ENCODE peak calls at places on chromosomes 3 and 15, in six cellular contexts. I, T, Z, N, Q and E are unnamed samples.

GRCh38 chr3:171736556-171736955 is 73.7 kb downstream of the PLD1 start:
- DNase-seq in I (no peak), T (no peak), Z (no peak), N (no peak), Q (no peak), E (no peak)

GRCh38 chr3:54670269-54671000 is 257.4 kb downstream of the LRTM1 start:
- DNase-seq in I (no peak), T (no peak), Z (no peak), N (no peak), Q (no peak), E (no peak)

GRCh38 chr3:113097821-113098516 is 107.2 kb downstream of the GTPBP8 start:
- DNase-seq in I (no peak), T (no peak), Z (no peak), N (no peak), Q (no peak), E (no peak)

GRCh38 chr3:52967398-52967797 is 70.0 kb upstream of the STIMATE start:
- DNase-seq in I (no peak), T (no peak), Z (no peak), N (no peak), Q (no peak), E (no peak)

GRCh38 chr15:57503051-57503702 is 88.5 kb upstream of the MYZAP start:
- DNase-seq in I (no peak), T (no peak), Z (no peak), N (no peak), Q (no peak), E (no peak)

GRCh38 chr3:59563966-59564365 is 514.1 kb upstream of the CFAP20DC start:
- DNase-seq in I (no peak), T (no peak), Z (no peak), N (no peak), Q (no peak), E (no peak)

GRCh38 chr3:114308377-114308776 is 14.5 kb downstream of the TIGIT start:
- DNase-seq in I (no peak), T (no peak), Z (no peak), N (no peak), Q (no peak), E (no peak)

GRCh38 chr3:49501258-49501609 is 31.2 kb downstream of the DAG1 start:
- DNase-seq in I (no peak), T (no peak), Z (no peak), N (no peak), Q (no peak), E (no peak)

GRCh38 chr15:45842151-45842550 is 207.3 kb downstream of the SQOR start:
- DNase-seq in I (no peak), T (no peak), Z (no peak), N (no peak), Q (no peak), E (no peak)

GRCh38 chr15:45205192-45205591 is 17.4 kb upstream of the SHF start:
- DNase-seq in I (no peak), T (no peak), Z (peak; percentile 61), N (peak; percentile 47), Q (peak; percentile 64), E (no peak)

GRCh38 chr3:195693428-195694216 is 27.2 kb upstream of the MUC20 start:
- DNase-seq in I (no peak), T (no peak), Z (no peak), N (no peak), Q (no peak), E (no peak)

GRCh38 chr15:27826902-27827321 is 272.2 kb downstream of the OCA2 start:
- DNase-seq in I (no peak), T (no peak), Z (no peak), N (no peak), Q (no peak), E (no peak)

GRCh38 chr15:100842756-100843730 is 36.6 kb upstream of the ALDH1A3 start:
- DNase-seq in I (no peak), T (no peak), Z (no peak), N (no peak), Q (no peak), E (no peak)

GRCh38 chr3:99817047-99817436 is 620 bp upstream of the CMSS1 start:
- DNase-seq in I (no peak), T (no peak), Z (no peak), N (no peak), Q (no peak), E (no peak)

GRCh38 chr3:188854395-188855149 is 317.2 kb upstream of the TPRG1 start:
- DNase-seq in I (no peak), T (no peak), Z (peak; percentile 73), N (no peak), Q (no peak), E (no peak)

GRCh38 chr15:52673734-52674133 is 5.5 kb downstream of the ATOSA start:
- DNase-seq in I (no peak), T (no peak), Z (no peak), N (no peak), Q (no peak), E (no peak)

GRCh38 chr3:102673271-102674115 is 238.7 kb downstream of the ZPLD1 start:
- DNase-seq in I (peak; percentile 63), T (peak; percentile 14), Z (peak; percentile 59), N (peak; percentile 58), Q (peak; percentile 58), E (peak; percentile 17)

GRCh38 chr3:42683875-42684593 is 1.3 kb upstream of the KLHL40 start:
- DNase-seq in I (peak; percentile 85), T (no peak), Z (peak; percentile 45), N (no peak), Q (peak; percentile 29), E (no peak)

GRCh38 chr3:169362261-169362660 is 301.3 kb downstream of the MECOM start:
- DNase-seq in I (no peak), T (no peak), Z (no peak), N (no peak), Q (no peak), E (no peak)

GRCh38 chr3:100912571-100912970 is 80.7 kb downstream of the ABI3BP start:
- DNase-seq in I (no peak), T (no peak), Z (no peak), N (no peak), Q (no peak), E (no peak)

GRCh38 chr15:53351373-53351772 is 408.1 kb downstream of the WDR72 start:
- DNase-seq in I (no peak), T (no peak), Z (no peak), N (no peak), Q (no peak), E (no peak)

GRCh38 chr15:79218588-79219200 is 63.8 kb upstream of the ANKRD34C start:
- DNase-seq in I (no peak), T (no peak), Z (no peak), N (no peak), Q (no peak), E (no peak)

GRCh38 chr15:72342385-72342784 is 22.4 kb upstream of the CELF6 start:
- DNase-seq in I (no peak), T (no peak), Z (no peak), N (no peak), Q (peak; percentile 55), E (no peak)